ENCODE peak calls at places on chromosomes 4 and X, in nine cellular contexts. H is amygdala; P is fibroblast of lung; Q is tibial artery; Y is H4; A is activated CD4-positive, alpha-beta T cell treated with anti-CD3 and anti-CD28 coated beads, Interleukin-2, amount 50 U/mL, for 1 hour; C is NCI-H1436; E is effector memory CD4-positive, alpha-beta T cell; M is AG04449. V is an unnamed sample.

GRCh38 chr4:146472404-146472803 is 49.3 kb downstream of the SLC10A7 start:
- DNase-seq in H (no peak), P (no peak), Q (no peak), Y (no peak), A (no peak), C (no peak), E (no peak), M (no peak), V (no peak)

GRCh38 chrX:24026403-24026801 is 584 bp downstream of the KLHL15 start:
- DNase-seq in H (no peak), P (peak; percentile 26), Q (no peak), Y (no peak), A (no peak), C (no peak), E (no peak), M (no peak), V (no peak)

GRCh38 chr4:147388016-147388415 is 92.9 kb upstream of the EDNRA start:
- DNase-seq in H (no peak), P (no peak), Q (no peak), Y (no peak), A (no peak), C (no peak), E (no peak), M (peak; percentile 10), V (no peak)

GRCh38 chr4:139866270-139866962 is 200.8 kb downstream of the MGST2 start:
- DNase-seq in H (no peak), P (peak; percentile 23), Q (no peak), Y (no peak), A (no peak), C (no peak), E (no peak), M (no peak), V (no peak)

GRCh38 chr4:124206779-124207605 is 505.5 kb downstream of the ANKRD50 start:
- DNase-seq in H (no peak), P (peak; percentile 62), Q (no peak), Y (peak; percentile 56), A (no peak), C (no peak), E (no peak), M (no peak), V (no peak)

GRCh38 chr4:7904942-7905341 is 34.7 kb downstream of the AFAP1 start:
- DNase-seq in H (no peak), P (peak; percentile 98), Q (no peak), Y (peak; percentile 74), A (no peak), C (no peak), E (no peak), M (peak; percentile 83), V (no peak)

GRCh38 chrX:47643926-47644325 is 6.4 kb downstream of the ELK1 start:
- DNase-seq in H (no peak), P (peak; percentile 63), Q (no peak), Y (no peak), A (no peak), C (no peak), E (no peak), M (no peak), V (no peak)

GRCh38 chr4:83329521-83330105 is 5.0 kb downstream of the HPSE start:
- DNase-seq in H (no peak), P (peak; percentile 18), Q (no peak), Y (peak; percentile 8), A (no peak), C (no peak), E (no peak), M (no peak), V (no peak)

GRCh38 chrX:123773258-123773978 is 40.6 kb upstream of the THOC2 start:
- DNase-seq in H (no peak), P (no peak), Q (no peak), Y (no peak), A (no peak), C (no peak), E (no peak), M (no peak), V (no peak)

GRCh38 chrX:8731579-8732395 is at the start of gene ANOS1:
- DNase-seq in H (peak; percentile 35), P (peak; percentile 11), Q (no peak), Y (peak; percentile 25), A (no peak), C (no peak), E (no peak), M (no peak), V (no peak)

GRCh38 chrX:72027024-72027913 is 104.4 kb downstream of the RTL5 start:
- DNase-seq in H (no peak), P (no peak), Q (no peak), Y (no peak), A (no peak), C (no peak), E (no peak), M (no peak), V (no peak)

GRCh38 chrX:111460612-111461011 is 48.6 kb upstream of the DCX start:
- DNase-seq in H (no peak), P (no peak), Q (no peak), Y (no peak), A (no peak), C (no peak), E (no peak), M (no peak), V (no peak)

GRCh38 chr4:80202784-80203553 is 5.7 kb downstream of the PRDM8 start:
- DNase-seq in H (no peak), P (no peak), Q (peak; percentile 24), Y (no peak), A (peak; percentile 57), C (no peak), E (peak; percentile 48), M (no peak), V (peak; percentile 50)

GRCh38 chrX:7055386-7056137 is 92.0 kb upstream of the STS start:
- DNase-seq in H (no peak), P (no peak), Q (no peak), Y (no peak), A (no peak), C (no peak), E (no peak), M (no peak), V (no peak)

GRCh38 chr4:142549726-142550463 is 296.2 kb downstream of the INPP4B start:
- DNase-seq in H (no peak), P (peak; percentile 52), Q (no peak), Y (peak; percentile 63), A (no peak), C (no peak), E (no peak), M (peak; percentile 51), V (peak; percentile 56)

GRCh38 chr4:167475951-167476350 is 241.7 kb upstream of the SPOCK3 start:
- DNase-seq in H (no peak), P (no peak), Q (no peak), Y (no peak), A (no peak), C (no peak), E (no peak), M (no peak), V (no peak)

GRCh38 chr4:168645933-168646768 is 149.3 kb downstream of the PALLD start:
- DNase-seq in H (no peak), P (no peak), Q (no peak), Y (no peak), A (no peak), C (no peak), E (no peak), M (no peak), V (no peak)

GRCh38 chr4:39565925-39566630 is 38.8 kb upstream of the UGDH start:
- DNase-seq in H (no peak), P (peak; percentile 77), Q (no peak), Y (peak; percentile 13), A (no peak), C (no peak), E (no peak), M (peak; percentile 81), V (no peak)

GRCh38 chr4:130747842-130748241 is 1651.9 kb downstream of the C4orf33 start:
- DNase-seq in H (no peak), P (peak; percentile 32), Q (no peak), Y (peak; percentile 34), A (no peak), C (peak; percentile 0), E (no peak), M (no peak), V (no peak)

GRCh38 chrX:6778547-6779231 is 243.8 kb upstream of the VCX3A start:
- DNase-seq in H (peak; percentile 31), P (no peak), Q (no peak), Y (no peak), A (no peak), C (no peak), E (no peak), M (no peak), V (no peak)

GRCh38 chrX:71976753-71977152 is 66.1 kb downstream of the NHSL2 start:
- DNase-seq in H (no peak), P (no peak), Q (no peak), Y (no peak), A (no peak), C (no peak), E (no peak), M (no peak), V (no peak)

GRCh38 chrX:24190500-24191156 is 41.1 kb downstream of the ZFX start:
- DNase-seq in H (no peak), P (peak; percentile 34), Q (no peak), Y (no peak), A (no peak), C (no peak), E (no peak), M (no peak), V (no peak)

GRCh38 chr4:8820178-8821102 is 51.2 kb downstream of the HMX1 start:
- DNase-seq in H (no peak), P (no peak), Q (no peak), Y (no peak), A (no peak), C (no peak), E (no peak), M (no peak), V (no peak)

GRCh38 chr4:98625920-98626319 is 32.5 kb downstream of the TSPAN5 start:
- DNase-seq in H (no peak), P (no peak), Q (no peak), Y (no peak), A (no peak), C (no peak), E (no peak), M (no peak), V (no peak)

V was measured in T-helper 1 cell.